ENCODE peak calls at places on chromosomes 3 and 15, in nine cellular contexts. A, U, J, T, N, F, O, V and M are unnamed samples.

GRCh38 chr15:79436037-79436780 is 4.1 kb downstream of the MINAR1 start:
- DNase-seq in A (no peak), U (no peak), J (no peak), T (no peak), N (no peak), F (no peak), O (no peak), V (no peak), M (no peak)

GRCh38 chr15:86855307-86855706 is 775.6 kb downstream of the AGBL1 start:
- DNase-seq in A (no peak), U (no peak), J (no peak), T (no peak), N (no peak), F (no peak), O (no peak), V (no peak), M (no peak)

GRCh38 chr15:71691700-71692417 is 118.5 kb upstream of the NR2E3 start:
- DNase-seq in A (no peak), U (no peak), J (no peak), T (no peak), N (no peak), F (no peak), O (no peak), V (peak), M (no peak)

GRCh38 chr3:125482406-125482805 is 37.6 kb downstream of the SNX4 start:
- DNase-seq in A (no peak), U (no peak), J (no peak), T (no peak), N (no peak), F (no peak), O (no peak), V (no peak), M (no peak)

GRCh38 chr15:53490341-53490740 is 269.1 kb downstream of the WDR72 start:
- DNase-seq in A (no peak), U (no peak), J (no peak), T (no peak), N (no peak), F (no peak), O (no peak), V (no peak), M (no peak)

GRCh38 chr15:68187559-68187958 is 17.6 kb downstream of the CALML4 start:
- DNase-seq in A (no peak), U (no peak), J (peak), T (peak), N (peak), F (no peak), O (no peak), V (peak), M (no peak)

GRCh38 chr3:183265713-183266417 is 12.8 kb downstream of the B3GNT5 start:
- DNase-seq in A (no peak), U (no peak), J (peak), T (no peak), N (no peak), F (no peak), O (no peak), V (peak), M (no peak)

GRCh38 chr15:37877851-37878577 is 56.4 kb upstream of the TMCO5A start:
- DNase-seq in A (no peak), U (no peak), J (no peak), T (no peak), N (peak), F (no peak), O (no peak), V (peak), M (no peak)

GRCh38 chr15:64897345-64897985 is 14.2 kb upstream of the ANKDD1A start:
- DNase-seq in A (no peak), U (no peak), J (no peak), T (no peak), N (peak), F (no peak), O (no peak), V (peak), M (no peak)

GRCh38 chr3:106765342-106765741 is 611.9 kb upstream of the CCDC54 start:
- DNase-seq in A (no peak), U (no peak), J (no peak), T (no peak), N (no peak), F (no peak), O (no peak), V (peak), M (no peak)

GRCh38 chr3:194395767-194396527 is 3.1 kb downstream of the GP5 start:
- DNase-seq in A (no peak), U (no peak), J (no peak), T (no peak), N (no peak), F (peak), O (peak), V (no peak), M (no peak)

GRCh38 chr3:194091141-194091540 is 44.8 kb upstream of the HES1 start:
- DNase-seq in A (no peak), U (no peak), J (no peak), T (no peak), N (no peak), F (no peak), O (no peak), V (peak), M (no peak)

GRCh38 chr3:106740116-106740515 is 637.1 kb upstream of the CCDC54 start:
- DNase-seq in A (no peak), U (no peak), J (no peak), T (no peak), N (no peak), F (no peak), O (no peak), V (no peak), M (no peak)

GRCh38 chr3:73547427-73548036 is 77.2 kb downstream of the PDZRN3 start:
- DNase-seq in A (no peak), U (no peak), J (no peak), T (no peak), N (peak), F (no peak), O (no peak), V (peak), M (no peak)

GRCh38 chr3:133412511-133413165 is 12.8 kb downstream of the BFSP2 start:
- DNase-seq in A (no peak), U (no peak), J (no peak), T (no peak), N (no peak), F (no peak), O (no peak), V (peak), M (no peak)

GRCh38 chr3:70291097-70291482 is 21.3 kb downstream of the MDFIC2 start:
- DNase-seq in A (no peak), U (no peak), J (no peak), T (no peak), N (no peak), F (no peak), O (no peak), V (no peak), M (no peak)

GRCh38 chr3:174767853-174768382 is 91.2 kb upstream of the NAALADL2 start:
- DNase-seq in A (no peak), U (no peak), J (no peak), T (no peak), N (no peak), F (no peak), O (no peak), V (peak), M (no peak)

GRCh38 chr3:182500294-182500693 is 293.0 kb upstream of the ATP11B start:
- DNase-seq in A (no peak), U (no peak), J (peak), T (no peak), N (no peak), F (no peak), O (no peak), V (no peak), M (no peak)

GRCh38 chr15:65730560-65731172 is 61.4 kb downstream of the DENND4A start:
- DNase-seq in A (no peak), U (no peak), J (no peak), T (no peak), N (no peak), F (no peak), O (no peak), V (peak), M (no peak)

GRCh38 chr3:187551419-187551818 is 118.8 kb downstream of the SST start:
- DNase-seq in A (no peak), U (no peak), J (no peak), T (no peak), N (no peak), F (no peak), O (no peak), V (peak), M (no peak)

GRCh38 chr3:30770387-30770786 is 124.1 kb downstream of the GADL1 start:
- DNase-seq in A (no peak), U (peak), J (no peak), T (no peak), N (no peak), F (no peak), O (no peak), V (peak), M (no peak)

GRCh38 chr3:155024006-155024638 is 56.0 kb upstream of the MME start:
- DNase-seq in A (no peak), U (no peak), J (no peak), T (no peak), N (peak), F (no peak), O (no peak), V (peak), M (no peak)